ENCODE peak calls at places on chromosomes 3 and 15, in four cellular contexts. U, Z, V and C are unnamed samples.

GRCh38 chr15:35719964-35720507 is 174.1 kb upstream of the DPH6 start:
- DNase-seq in V (no peak), U (no peak), Z (no peak), C (peak; percentile 59)

GRCh38 chr3:168839692-168840091 is 744.0 kb upstream of the GOLIM4 start:
- DNase-seq in U (no peak), Z (no peak), V (no peak), C (no peak)

GRCh38 chr3:49647741-49648140 is 26.4 kb upstream of the APEH start:
- DNase-seq in Z (no peak), V (no peak), U (no peak), C (peak; percentile 22)

GRCh38 chr3:22377421-22377820 is 626.4 kb upstream of the ZNF385D start:
- DNase-seq in Z (no peak), U (peak; percentile 63), V (no peak), C (peak; percentile 35)

GRCh38 chr3:133895208-133896001 is at the start of gene RAB6B:
- DNase-seq in V (no peak), Z (no peak), U (peak; percentile 50), C (no peak)

GRCh38 chr3:130935761-130936160 is 41.9 kb downstream of the ATP2C1 start:
- DNase-seq in U (peak; percentile 72), V (no peak), Z (no peak), C (peak; percentile 67)

GRCh38 chr3:426056-426455 is 229.5 kb downstream of the CHL1 start:
- DNase-seq in U (no peak), V (no peak), Z (no peak), C (peak; percentile 86)

GRCh38 chr3:129213238-129213637 is 29.5 kb upstream of the CNBP start:
- DNase-seq in U (no peak), V (no peak), Z (no peak), C (no peak)

GRCh38 chr3:194053136-194053535 is 82.8 kb upstream of the HES1 start:
- DNase-seq in Z (no peak), U (no peak), V (no peak), C (no peak)

GRCh38 chr15:25805006-25805405 is 58.1 kb downstream of the ATP10A start:
- DNase-seq in Z (no peak), V (no peak), U (no peak), C (no peak)

GRCh38 chr3:111071257-111072015 is at the start of gene NECTIN3:
- DNase-seq in U (peak; percentile 99), Z (peak; percentile 46), V (peak; percentile 97), C (peak; percentile 86)

GRCh38 chr15:62421289-62421688 is 256.2 kb upstream of the C2CD4B start:
- DNase-seq in U (no peak), V (no peak), Z (no peak), C (no peak)

GRCh38 chr3:159174715-159175390 is 373.0 kb downstream of the MFSD1 start:
- DNase-seq in U (no peak), Z (no peak), V (no peak), C (peak; percentile 82)

GRCh38 chr3:195147649-195148121 is 123.3 kb downstream of the XXYLT1 start:
- DNase-seq in U (peak; percentile 37), V (peak; percentile 69), Z (peak; percentile 75), C (no peak)

GRCh38 chr3:128318275-128318920 is 148.3 kb downstream of the DNAJB8 start:
- DNase-seq in Z (no peak), V (no peak), U (no peak), C (no peak)

GRCh38 chr15:82140859-82141258 is 95.0 kb upstream of the MEX3B start:
- DNase-seq in U (no peak), V (no peak), Z (no peak), C (peak; percentile 79)

GRCh38 chr3:42589382-42590109 is 1.1 kb upstream of the SS18L2 start:
- DNase-seq in Z (no peak), U (no peak), V (no peak), C (no peak)
- H3K4me3 ChIP-seq in Z (peak overlapping the region; percentile 57), U (no peak overlapping the region), V (no peak overlapping the region), C (no peak overlapping the region)

GRCh38 chr3:123952844-123953520 is 8.0 kb downstream of the CCDC14 start:
- DNase-seq in V (no peak), Z (no peak), U (no peak), C (peak; percentile 89)

GRCh38 chr3:123947482-123947881 is 13.5 kb downstream of the CCDC14 start:
- DNase-seq in V (no peak), Z (no peak), U (no peak), C (no peak)

GRCh38 chr3:123951522-123952447 is 9.2 kb downstream of the CCDC14 start:
- DNase-seq in V (no peak), U (no peak), Z (no peak), C (no peak)

GRCh38 chr3:123949606-123950005 is 11.4 kb downstream of the CCDC14 start:
- DNase-seq in V (no peak), Z (no peak), U (no peak), C (peak; percentile 29)

GRCh38 chr3:123948449-123948848 is 12.6 kb downstream of the CCDC14 start:
- DNase-seq in U (no peak), Z (no peak), V (peak; percentile 19), C (no peak)
- H3K36me3 ChIP-seq in U (peaks cover 58% of the 10 kb centered on the region), Z (peaks cover 9% of the 10 kb centered on the region), V (no peaks in the 10 kb centered on the region), C (peaks cover 3% of the 10 kb centered on the region)

GRCh38 chr15:69140306-69140705 is 20.1 kb upstream of the GLCE start:
- DNase-seq in V (no peak), Z (no peak), U (peak; percentile 46), C (no peak)

GRCh38 chr15:69143756-69144436 is 16.5 kb upstream of the GLCE start:
- DNase-seq in U (no peak), Z (no peak), V (no peak), C (no peak)

GRCh38 chr15:69138963-69139362 is 21.5 kb upstream of the GLCE start:
- DNase-seq in V (no peak), Z (no peak), U (no peak), C (no peak)

GRCh38 chr15:69141833-69142232 is 18.6 kb upstream of the GLCE start:
- DNase-seq in U (no peak), V (no peak), Z (no peak), C (no peak)

GRCh38 chr15:69141286-69141701 is 19.1 kb upstream of the GLCE start:
- DNase-seq in V (no peak), U (no peak), Z (no peak), C (no peak)
- TF ChIP-seq CTCF in V (no peak), U (no peak), Z (no peak), C (no peak)

GRCh38 chr3:8762607-8763377 is 6.6 kb downstream of the OXTR start:
- DNase-seq in U (no peak), V (no peak), Z (no peak), C (no peak)
- H3K4me3 ChIP-seq in U (no peak overlapping the region), V (no peak overlapping the region), Z (no peak overlapping the region), C (no peak overlapping the region)

DNA sequence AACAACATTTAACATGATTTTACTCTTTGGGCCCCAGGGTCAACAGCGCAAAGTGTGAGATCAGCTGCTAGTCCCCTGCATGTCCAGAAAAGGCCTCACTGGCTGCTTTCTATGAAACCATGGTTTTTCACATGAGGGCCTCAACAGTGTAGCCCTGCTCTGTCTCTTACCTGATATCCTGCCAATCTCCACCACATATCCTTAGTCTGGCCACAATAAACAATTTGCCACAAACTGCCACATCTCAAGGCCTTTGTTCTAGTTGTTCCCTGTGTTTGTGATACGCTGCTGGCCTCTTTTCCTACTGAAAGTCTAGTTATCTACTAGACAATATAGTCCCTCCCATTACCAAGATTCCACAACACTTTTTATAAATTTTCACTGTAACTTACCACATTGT is 17.7 kb downstream of the VPS39 start:
- DNase-seq in Z (no peak), V (no peak), U (no peak), C (no peak)
- H3K36me3 ChIP-seq in Z (peaks cover 6% of the 10 kb centered on the region), V (no peaks in the 10 kb centered on the region), U (peaks cover 51% of the 10 kb centered on the region), C (peaks cover 12% of the 10 kb centered on the region)

GRCh38 chr15:67674983-67675382 is 132.5 kb downstream of the MAP2K5 start:
- DNase-seq in Z (no peak), V (no peak), U (no peak), C (no peak)
- TF ChIP-seq CTCF in Z (no peak), V (no peak), U (no peak), C (no peak)

GRCh38 chr3:171462224-171462623 is 2.0 kb upstream of the TNIK start:
- DNase-seq in V (no peak), U (no peak), Z (no peak), C (no peak)
- H3K4me3 ChIP-seq in V (no peak overlapping the region), U (peak overlapping the region; percentile 95), Z (peak overlapping the region; percentile 91), C (no peak overlapping the region)

GRCh38 chr3:177041021-177041729 is 156.1 kb downstream of the TBL1XR1 start:
- DNase-seq in Z (no peak), U (peak; percentile 86), V (no peak), C (peak; percentile 77)
- H3K36me3 ChIP-seq in Z (peaks cover 7% of the 10 kb centered on the region), U (peaks cover 43% of the 10 kb centered on the region), V (no peaks in the 10 kb centered on the region), C (peaks cover 9% of the 10 kb centered on the region)

DNA sequence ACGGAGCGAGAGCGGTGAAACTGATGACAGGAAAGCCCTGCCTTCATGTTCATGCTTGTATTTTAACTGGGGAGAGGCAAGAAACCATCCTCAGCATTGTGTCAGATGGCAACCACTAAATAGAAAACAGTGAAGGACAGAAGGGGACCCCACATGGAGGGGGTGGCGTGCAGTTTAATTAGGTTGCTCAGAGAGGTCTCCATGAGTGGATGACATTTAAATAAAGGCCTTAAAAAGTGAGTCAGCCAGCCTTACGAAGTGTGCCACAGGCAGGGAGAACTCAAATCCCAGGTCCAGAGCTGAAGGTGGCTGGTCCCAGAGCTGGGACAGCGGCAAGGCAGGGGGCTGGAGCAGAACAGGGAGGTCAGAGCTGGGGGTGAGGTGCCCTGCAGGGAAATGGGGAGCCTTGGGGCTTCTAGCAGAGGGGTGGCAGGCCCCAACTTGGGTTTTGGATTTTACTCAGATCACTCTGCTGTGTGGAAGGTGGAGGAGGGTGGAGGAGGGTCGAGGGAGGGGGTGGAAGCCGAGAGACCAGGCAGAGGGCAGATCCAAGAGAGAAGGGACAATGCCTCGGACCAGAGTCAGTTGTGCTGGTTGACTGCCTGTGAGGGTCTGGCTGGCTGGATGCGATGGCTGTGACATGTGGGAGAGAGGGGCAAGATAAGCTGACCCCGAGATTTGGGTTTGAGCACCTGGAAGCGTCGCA is 73.7 kb downstream of the KLF13 start:
- DNase-seq in Z (no peak), U (no peak), V (no peak), C (no peak)
- TF ChIP-seq CTCF in Z (no peak), U (no peak), V (no peak), C (no peak)